ENCODE peak calls at places on chromosomes 4 and X, in five cellular contexts. K is ovary; P is brain microvascular endothelial cell; R is upper lobe of right lung; M is CD4-positive, alpha-beta T cell. Z is an unnamed sample.

GRCh38 chrX:48703642-48704481 is 7.3 kb downstream of the SUV39H1 start:
- DNase-seq in K (no peak), P (no peak), R (no peak), M (no peak), Z (no peak)

GRCh38 chrX:13776387-13776786 is 40.5 kb downstream of the GPM6B start:
- DNase-seq in K (no peak), P (no peak), R (no peak), M (no peak), Z (no peak)

GRCh38 chrX:6021316-6022091 is 207.2 kb downstream of the NLGN4X start:
- DNase-seq in K (no peak), P (peak), R (no peak), M (peak), Z (no peak)

GRCh38 chrX:74286950-74287349 is 17.0 kb upstream of the ZCCHC13 start:
- DNase-seq in K (no peak), P (peak), R (no peak), M (no peak), Z (no peak)

GRCh38 chr4:6446130-6446482 is 26.3 kb downstream of the PPP2R2C start:
- DNase-seq in K (no peak), P (no peak), R (no peak), M (no peak), Z (no peak)

GRCh38 chr4:140257461-140258305 is 103.7 kb upstream of the MAML3 start:
- DNase-seq in K (no peak), P (no peak), R (no peak), M (no peak), Z (peak)

GRCh38 chrX:124462931-124463330 is 116.6 kb downstream of the SH2D1A start:
- DNase-seq in K (no peak), P (no peak), R (no peak), M (no peak), Z (no peak)

GRCh38 chrX:70087857-70088256 is 25.6 kb downstream of the OTUD6A start:
- DNase-seq in K (no peak), P (peak), R (no peak), M (no peak), Z (no peak)

GRCh38 chr4:40688446-40689095 is 58.9 kb upstream of the RBM47 start:
- DNase-seq in K (no peak), P (no peak), R (no peak), M (no peak), Z (no peak)

GRCh38 chr4:107877361-107877760 is 52.6 kb downstream of the SGMS2 start:
- DNase-seq in K (no peak), P (no peak), R (no peak), M (no peak), Z (no peak)

GRCh38 chrX:68420559-68420958 is 12.7 kb downstream of the OPHN1 start:
- DNase-seq in K (no peak), P (no peak), R (no peak), M (no peak), Z (no peak)

GRCh38 chr4:16532240-16532990 is 306.1 kb upstream of the TAPT1 start:
- DNase-seq in K (no peak), P (peak), R (no peak), M (no peak), Z (no peak)

GRCh38 chrX:77505227-77505626 is 58.0 kb downstream of the FGF16 start:
- DNase-seq in K (no peak), P (peak), R (no peak), M (no peak), Z (no peak)

GRCh38 chr4:15455290-15455689 is 14.4 kb upstream of the CC2D2A start:
- DNase-seq in K (no peak), P (peak), R (no peak), M (no peak), Z (no peak)

GRCh38 chr4:77877771-77878170 is 15.1 kb downstream of the MRPL1 start:
- DNase-seq in K (no peak), P (no peak), R (no peak), M (no peak), Z (no peak)

GRCh38 chr4:40916218-40916555 is 166.4 kb downstream of the NSUN7 start:
- DNase-seq in K (no peak), P (peak), R (no peak), M (no peak), Z (no peak)

GRCh38 chr4:98232202-98232601 is 29.0 kb upstream of the RAP1GDS1 start:
- DNase-seq in K (no peak), P (no peak), R (no peak), M (no peak), Z (no peak)

GRCh38 chrX:118189628-118190027 is 73.0 kb upstream of the KLHL13 start:
- DNase-seq in K (no peak), P (no peak), R (no peak), M (no peak), Z (no peak)

GRCh38 chr4:26204249-26204825 is 116.5 kb upstream of the RBPJ start:
- DNase-seq in K (no peak), P (no peak), R (no peak), M (no peak), Z (no peak)

DNA sequence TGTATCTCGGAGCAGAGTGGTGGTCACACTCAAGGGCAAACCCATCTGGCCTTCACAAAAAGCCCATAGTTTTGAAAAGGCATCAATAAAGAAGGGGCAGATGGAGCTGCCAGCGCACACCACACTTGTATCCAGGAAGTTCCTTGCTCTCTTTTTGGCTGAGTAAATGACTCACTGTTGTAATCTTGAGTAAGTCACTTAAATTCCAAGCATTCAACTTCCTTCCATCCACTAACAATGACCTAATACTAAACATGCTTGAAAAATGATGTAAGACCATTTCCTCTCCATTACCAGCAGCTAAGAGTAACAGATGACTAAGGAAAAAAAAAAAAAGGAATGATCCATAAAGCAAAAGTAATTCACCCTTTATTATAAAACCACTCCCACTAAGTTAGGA is 32.4 kb upstream of the MYOZ2 start:
- DNase-seq in K (no peak), P (peak), R (no peak), M (no peak), Z (no peak)
- H3K27ac ChIP-seq in K (no peak), P (peak), R (peak), M (no peak), Z (no peak)

GRCh38 chr4:76233967-76234678 is 17.4 kb upstream of the FAM47E start:
- DNase-seq in K (no peak), P (no peak), R (peak), M (no peak), Z (no peak)

GRCh38 chr4:76235915-76236314 is 15.6 kb upstream of the FAM47E start:
- DNase-seq in K (no peak), P (no peak), R (no peak), M (no peak), Z (no peak)

GRCh38 chr4:76234679-76235044 is 16.9 kb upstream of the FAM47E start:
- DNase-seq in K (no peak), P (no peak), R (no peak), M (no peak), Z (no peak)

GRCh38 chr4:76233534-76233933 is 18.0 kb upstream of the FAM47E start:
- DNase-seq in K (no peak), P (no peak), R (no peak), M (no peak), Z (no peak)

DNA sequence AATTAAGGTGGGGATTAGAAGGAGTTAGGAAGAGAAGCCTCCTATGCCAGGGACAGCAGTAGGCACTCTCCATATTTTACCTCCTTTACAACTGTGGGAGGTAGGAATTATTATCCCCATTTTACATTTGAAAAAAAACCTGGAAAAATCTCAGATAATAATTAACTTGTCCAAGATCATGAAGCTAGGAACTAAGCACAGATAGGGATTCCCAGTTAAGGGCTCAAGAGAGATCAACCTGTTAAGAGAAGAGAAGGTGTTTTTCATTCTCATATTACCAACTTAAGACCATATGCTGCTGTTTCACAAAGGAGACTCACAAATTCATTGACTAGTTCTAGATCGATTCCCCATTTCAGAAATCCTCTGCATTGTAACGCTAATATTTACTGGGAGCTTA is 16.1 kb upstream of the FAM47E start:
- DNase-seq in K (no peak), P (no peak), R (no peak), M (no peak), Z (no peak)
- H3K27ac ChIP-seq in K (no peak), P (no peak), R (peak), M (no peak), Z (no peak)

GRCh38 chr4:169634975-169635374 is 14.6 kb downstream of the CLCN3 start:
- DNase-seq in K (no peak), P (no peak), R (no peak), M (no peak), Z (no peak)

GRCh38 chr4:169644802-169645201 is 24.4 kb downstream of the CLCN3 start:
- DNase-seq in K (no peak), P (no peak), R (no peak), M (no peak), Z (no peak)

GRCh38 chr4:169645627-169646026 is 25.2 kb downstream of the CLCN3 start:
- DNase-seq in K (no peak), P (no peak), R (no peak), M (no peak), Z (no peak)

DNA sequence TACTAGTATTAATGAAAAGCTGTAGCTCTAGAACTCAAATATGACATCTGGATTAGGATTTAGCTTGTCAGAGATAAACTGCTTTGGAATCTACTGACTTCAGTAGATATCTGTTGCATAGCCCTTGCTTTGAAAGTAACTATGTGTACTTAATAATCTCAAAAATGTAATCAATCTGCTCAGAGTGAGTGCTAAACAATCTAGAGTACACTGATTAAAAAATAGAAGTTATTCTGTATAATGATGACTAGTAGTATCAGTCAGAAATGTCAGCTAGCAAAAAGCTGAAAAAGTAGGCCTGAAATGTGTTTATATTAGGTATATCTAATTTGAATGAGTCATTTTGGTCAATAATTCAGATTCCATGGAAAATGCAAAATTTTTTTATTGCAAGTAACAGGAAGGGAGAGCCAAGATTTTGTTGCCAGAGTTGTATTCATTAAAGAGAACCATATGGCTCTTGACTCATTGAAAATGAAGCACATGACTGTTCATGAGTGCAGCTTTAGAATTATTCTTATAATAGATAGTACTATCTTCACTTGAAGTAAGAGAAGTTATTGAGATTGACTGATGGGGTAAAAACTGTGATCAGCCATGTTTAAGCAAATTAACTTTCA is 20.0 kb downstream of the CLCN3 start:
- DNase-seq in K (no peak), P (peak), R (no peak), M (no peak), Z (no peak)
- H3K27ac ChIP-seq in K (no peak), P (peak), R (no peak), M (no peak), Z (no peak)

DNA sequence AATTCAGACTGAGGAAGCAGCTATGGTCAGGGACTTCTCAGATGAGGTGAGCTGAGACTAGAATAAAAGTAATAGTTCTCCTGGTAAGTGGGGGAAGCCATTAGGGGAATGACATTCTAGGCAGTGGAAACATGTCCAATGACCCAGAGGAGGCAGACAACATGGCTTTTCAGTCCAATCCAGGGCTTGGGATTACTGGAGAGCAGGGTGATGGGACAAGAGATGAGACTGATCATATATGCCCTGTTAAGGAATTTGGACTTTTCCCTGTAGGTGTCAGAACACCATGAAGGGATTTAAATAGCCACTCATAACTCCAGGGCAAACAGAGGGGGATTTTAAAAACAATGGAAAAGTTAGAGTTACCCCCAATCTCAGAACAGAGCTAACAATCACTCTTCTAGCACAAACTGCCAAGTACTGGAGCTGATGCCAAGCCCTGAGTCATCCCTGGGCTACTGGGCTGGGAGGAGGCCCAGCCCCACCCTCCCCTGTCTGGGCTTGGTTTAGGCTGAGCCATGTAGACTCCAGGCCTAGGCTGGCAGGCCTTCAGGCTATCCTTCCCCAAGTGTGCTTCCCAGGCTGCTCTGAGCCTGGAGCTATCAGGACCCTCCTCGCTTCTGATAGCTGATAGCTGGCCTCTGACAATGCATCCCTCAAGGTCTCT is 22.7 kb upstream of the MSN start:
- DNase-seq in K (peak), P (peak), R (peak), M (no peak), Z (peak)
- H3K27ac ChIP-seq in K (peak), P (no peak), R (peak), M (no peak), Z (peak)

GRCh38 chrX:150450519-150451177 is 87.5 kb downstream of the MAMLD1 start:
- DNase-seq in K (no peak), P (no peak), R (no peak), M (no peak), Z (no peak)
- H3K27ac ChIP-seq in K (peak), P (no peak), R (no peak), M (no peak), Z (no peak)

GRCh38 chrX:134677332-134677731 is 19.1 kb upstream of the PLAC1 start:
- DNase-seq in K (no peak), P (no peak), R (no peak), M (no peak), Z (no peak)

GRCh38 chrX:134676440-134676839 is 18.2 kb upstream of the PLAC1 start:
- DNase-seq in K (no peak), P (peak), R (no peak), M (no peak), Z (no peak)

GRCh38 chrX:134682081-134682480 is 23.8 kb upstream of the PLAC1 start:
- DNase-seq in K (no peak), P (no peak), R (no peak), M (no peak), Z (no peak)

GRCh38 chrX:134679226-134679625 is 21.0 kb upstream of the PLAC1 start:
- DNase-seq in K (no peak), P (no peak), R (no peak), M (no peak), Z (no peak)

DNA sequence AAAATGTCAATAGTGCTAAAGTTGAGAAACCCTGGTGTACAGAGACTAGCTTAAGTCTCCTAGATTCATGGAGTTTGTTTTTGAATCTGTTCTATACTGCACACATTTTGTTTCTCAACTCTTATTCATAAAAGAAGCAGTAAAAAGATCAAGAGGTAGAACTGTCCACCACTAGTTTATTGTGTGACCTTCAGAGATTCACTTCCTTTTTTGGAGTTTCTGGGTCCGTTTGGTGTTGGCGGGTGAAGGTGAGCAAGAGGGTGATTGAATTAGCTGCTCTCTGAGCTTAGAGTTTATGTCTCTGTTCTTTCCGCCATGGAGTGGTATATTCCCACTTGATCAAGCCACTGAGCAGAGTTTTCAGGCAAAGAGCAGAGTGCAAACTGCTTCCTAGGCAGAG is 21.4 kb upstream of the PLAC1 start:
- DNase-seq in K (no peak), P (no peak), R (no peak), M (no peak), Z (no peak)
- H3K27ac ChIP-seq in K (no peak), P (no peak), R (no peak), M (no peak), Z (no peak)

GRCh38 chr4:42401171-42401570 is 3.9 kb downstream of the SHISA3 start:
- DNase-seq in K (no peak), P (no peak), R (no peak), M (no peak), Z (no peak)
- H3K27ac ChIP-seq in K (no peak), P (no peak), R (no peak), M (no peak), Z (no peak)